ENCODE peak calls at places on chromosomes 4 and X, in seven cellular contexts. One of them, this sample, is unnamed.

GRCh38 chrX:111170017-111170416 is 74.0 kb downstream of the PAK3 start:
- DNase-seq in astrocyte of the cerebellum: no peak
- DNase-seq in foreskin fibroblast: no peak
- DNase-seq in ovary: no peak
- DNase-seq in endothelial cell of umbilical vein: no peak
- DNase-seq in NB4: peak; percentile 10
- DNase-seq in H9: no peak
- DNase-seq in this sample: no peak

GRCh38 chrX:153336128-153336894 is 2.4 kb downstream of the ZNF275 start:
- DNase-seq in astrocyte of the cerebellum: no peak
- DNase-seq in foreskin fibroblast: no peak
- DNase-seq in ovary: no peak
- DNase-seq in endothelial cell of umbilical vein: no peak
- DNase-seq in NB4: no peak
- DNase-seq in H9: no peak
- DNase-seq in this sample: no peak

GRCh38 chrX:109886122-109886761 is 116.7 kb upstream of the TMEM164 start:
- DNase-seq in astrocyte of the cerebellum: peak; percentile 34
- DNase-seq in foreskin fibroblast: peak; percentile 28
- DNase-seq in ovary: no peak
- DNase-seq in endothelial cell of umbilical vein: peak; percentile 48
- DNase-seq in NB4: peak; percentile 73
- DNase-seq in H9: peak; percentile 38
- DNase-seq in this sample: peak; percentile 14

GRCh38 chr4:147378780-147379179 is 102.1 kb upstream of the EDNRA start:
- DNase-seq in astrocyte of the cerebellum: no peak
- DNase-seq in foreskin fibroblast: no peak
- DNase-seq in ovary: no peak
- DNase-seq in endothelial cell of umbilical vein: no peak
- DNase-seq in NB4: no peak
- DNase-seq in H9: peak; percentile 36
- DNase-seq in this sample: no peak

GRCh38 chr4:100290585-100290984 is 100.3 kb upstream of the DDIT4L start:
- DNase-seq in astrocyte of the cerebellum: no peak
- DNase-seq in foreskin fibroblast: peak; percentile 32
- DNase-seq in ovary: no peak
- DNase-seq in endothelial cell of umbilical vein: no peak
- DNase-seq in NB4: no peak
- DNase-seq in H9: no peak
- DNase-seq in this sample: no peak

GRCh38 chr4:178612725-178613124 is 1170.5 kb upstream of the AGA start:
- DNase-seq in astrocyte of the cerebellum: no peak
- DNase-seq in foreskin fibroblast: no peak
- DNase-seq in ovary: no peak
- DNase-seq in endothelial cell of umbilical vein: no peak
- DNase-seq in NB4: no peak
- DNase-seq in H9: no peak
- DNase-seq in this sample: no peak

GRCh38 chr4:79121875-79122358 is 182.7 kb upstream of the PAQR3 start:
- DNase-seq in astrocyte of the cerebellum: no peak
- DNase-seq in foreskin fibroblast: no peak
- DNase-seq in ovary: peak; percentile 26
- DNase-seq in endothelial cell of umbilical vein: no peak
- DNase-seq in NB4: no peak
- DNase-seq in H9: no peak
- DNase-seq in this sample: no peak

GRCh38 chr4:1990676-1991075 is 18.1 kb downstream of the NELFA start:
- DNase-seq in astrocyte of the cerebellum: no peak
- DNase-seq in foreskin fibroblast: no peak
- DNase-seq in ovary: no peak
- DNase-seq in endothelial cell of umbilical vein: no peak
- DNase-seq in NB4: no peak
- DNase-seq in H9: no peak
- DNase-seq in this sample: no peak

GRCh38 chr4:87009095-87009648 is 74.4 kb downstream of the AFF1 start:
- DNase-seq in astrocyte of the cerebellum: no peak
- DNase-seq in foreskin fibroblast: no peak
- DNase-seq in ovary: no peak
- DNase-seq in endothelial cell of umbilical vein: peak; percentile 67
- DNase-seq in NB4: peak; percentile 65
- DNase-seq in H9: no peak
- DNase-seq in this sample: no peak

GRCh38 chr4:144176476-144176875 is 36.0 kb upstream of the GYPA start:
- DNase-seq in astrocyte of the cerebellum: peak; percentile 28
- DNase-seq in foreskin fibroblast: no peak
- DNase-seq in ovary: no peak
- DNase-seq in endothelial cell of umbilical vein: no peak
- DNase-seq in NB4: no peak
- DNase-seq in H9: no peak
- DNase-seq in this sample: no peak

GRCh38 chr4:53855886-53856260 is 208.5 kb downstream of the CHIC2 start:
- DNase-seq in astrocyte of the cerebellum: peak; percentile 74
- DNase-seq in foreskin fibroblast: peak; percentile 87
- DNase-seq in ovary: no peak
- DNase-seq in endothelial cell of umbilical vein: no peak
- DNase-seq in NB4: no peak
- DNase-seq in H9: no peak
- DNase-seq in this sample: peak; percentile 44

GRCh38 chrX:40380649-40381488 is 199.9 kb upstream of the ATP6AP2 start:
- DNase-seq in astrocyte of the cerebellum: no peak
- DNase-seq in foreskin fibroblast: no peak
- DNase-seq in ovary: no peak
- DNase-seq in endothelial cell of umbilical vein: no peak
- DNase-seq in NB4: peak; percentile 71
- DNase-seq in H9: no peak
- DNase-seq in this sample: no peak

GRCh38 chr4:85955614-85956295 is 404.1 kb downstream of the MAPK10 start:
- DNase-seq in astrocyte of the cerebellum: no peak
- DNase-seq in foreskin fibroblast: no peak
- DNase-seq in ovary: no peak
- DNase-seq in endothelial cell of umbilical vein: no peak
- DNase-seq in NB4: no peak
- DNase-seq in H9: no peak
- DNase-seq in this sample: no peak

GRCh38 chrX:130769835-130770234 is 133.2 kb downstream of the ENOX2 start:
- DNase-seq in astrocyte of the cerebellum: no peak
- DNase-seq in foreskin fibroblast: no peak
- DNase-seq in ovary: no peak
- DNase-seq in endothelial cell of umbilical vein: no peak
- DNase-seq in NB4: no peak
- DNase-seq in H9: no peak
- DNase-seq in this sample: no peak

GRCh38 chr4:10666616-10667015 is 18.0 kb downstream of the CLNK start:
- DNase-seq in astrocyte of the cerebellum: no peak
- DNase-seq in foreskin fibroblast: no peak
- DNase-seq in ovary: no peak
- DNase-seq in endothelial cell of umbilical vein: no peak
- DNase-seq in NB4: no peak
- DNase-seq in H9: no peak
- DNase-seq in this sample: no peak

GRCh38 chr4:30860983-30861382 is 140.8 kb downstream of the PCDH7 start:
- DNase-seq in astrocyte of the cerebellum: no peak
- DNase-seq in foreskin fibroblast: no peak
- DNase-seq in ovary: no peak
- DNase-seq in endothelial cell of umbilical vein: no peak
- DNase-seq in NB4: no peak
- DNase-seq in H9: no peak
- DNase-seq in this sample: no peak

GRCh38 chr4:15868065-15868464 is 70.5 kb downstream of the FGFBP1 start:
- DNase-seq in astrocyte of the cerebellum: no peak
- DNase-seq in foreskin fibroblast: no peak
- DNase-seq in ovary: no peak
- DNase-seq in endothelial cell of umbilical vein: no peak
- DNase-seq in NB4: peak; percentile 64
- DNase-seq in H9: no peak
- DNase-seq in this sample: no peak
- TF ChIP-seq CTCF in astrocyte of the cerebellum: no peak
- TF ChIP-seq CTCF in foreskin fibroblast: no peak
- TF ChIP-seq CTCF in ovary: no peak
- TF ChIP-seq CTCF in endothelial cell of umbilical vein: no peak
- TF ChIP-seq CTCF in NB4: no peak
- TF ChIP-seq CTCF in H9: peak; percentile 29
- TF ChIP-seq CTCF in this sample: no peak

GRCh38 chr4:39227906-39228305 is 45.6 kb downstream of the WDR19 start:
- DNase-seq in astrocyte of the cerebellum: peak; percentile 1
- DNase-seq in foreskin fibroblast: no peak
- DNase-seq in ovary: no peak
- DNase-seq in endothelial cell of umbilical vein: peak; percentile 80
- DNase-seq in NB4: no peak
- DNase-seq in H9: no peak
- DNase-seq in this sample: no peak

GRCh38 chr4:39231660-39232059 is 49.3 kb downstream of the WDR19 start:
- DNase-seq in astrocyte of the cerebellum: no peak
- DNase-seq in foreskin fibroblast: no peak
- DNase-seq in ovary: no peak
- DNase-seq in endothelial cell of umbilical vein: no peak
- DNase-seq in NB4: no peak
- DNase-seq in H9: no peak
- DNase-seq in this sample: no peak

GRCh38 chr4:39232100-39232499 is 49.8 kb downstream of the WDR19 start:
- DNase-seq in astrocyte of the cerebellum: no peak
- DNase-seq in foreskin fibroblast: no peak
- DNase-seq in ovary: no peak
- DNase-seq in endothelial cell of umbilical vein: no peak
- DNase-seq in NB4: no peak
- DNase-seq in H9: no peak
- DNase-seq in this sample: no peak

GRCh38 chr4:39228377-39228776 is 46.0 kb downstream of the WDR19 start:
- DNase-seq in astrocyte of the cerebellum: no peak
- DNase-seq in foreskin fibroblast: no peak
- DNase-seq in ovary: no peak
- DNase-seq in endothelial cell of umbilical vein: no peak
- DNase-seq in NB4: no peak
- DNase-seq in H9: no peak
- DNase-seq in this sample: no peak

DNA sequence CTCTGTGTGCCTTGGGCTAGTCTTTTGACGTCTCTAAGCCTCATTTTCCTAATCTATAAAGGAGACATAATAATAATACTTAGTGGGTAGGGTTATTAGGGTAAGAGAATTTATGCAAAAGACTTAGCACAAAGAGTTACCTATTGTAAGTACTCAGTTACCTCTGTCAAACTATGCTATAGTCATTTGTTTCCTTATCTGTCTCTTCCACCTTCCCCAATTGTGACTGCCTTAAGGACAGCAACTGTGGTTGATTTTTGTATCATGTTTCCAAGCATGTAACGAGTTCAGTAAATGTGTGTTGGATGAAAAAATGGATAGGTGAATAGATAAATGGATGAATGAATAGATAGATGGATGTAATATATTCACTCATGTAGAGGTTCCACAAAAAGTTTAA is 48.1 kb downstream of the WDR19 start:
- DNase-seq in astrocyte of the cerebellum: no peak
- DNase-seq in foreskin fibroblast: no peak
- DNase-seq in ovary: no peak
- DNase-seq in endothelial cell of umbilical vein: no peak
- DNase-seq in NB4: no peak
- DNase-seq in H9: no peak
- DNase-seq in this sample: no peak
- TF ChIP-seq CTCF in astrocyte of the cerebellum: no peak
- TF ChIP-seq CTCF in foreskin fibroblast: no peak
- TF ChIP-seq CTCF in ovary: no peak
- TF ChIP-seq CTCF in endothelial cell of umbilical vein: no peak
- TF ChIP-seq CTCF in NB4: no peak
- TF ChIP-seq CTCF in H9: no peak
- TF ChIP-seq CTCF in this sample: no peak

DNA sequence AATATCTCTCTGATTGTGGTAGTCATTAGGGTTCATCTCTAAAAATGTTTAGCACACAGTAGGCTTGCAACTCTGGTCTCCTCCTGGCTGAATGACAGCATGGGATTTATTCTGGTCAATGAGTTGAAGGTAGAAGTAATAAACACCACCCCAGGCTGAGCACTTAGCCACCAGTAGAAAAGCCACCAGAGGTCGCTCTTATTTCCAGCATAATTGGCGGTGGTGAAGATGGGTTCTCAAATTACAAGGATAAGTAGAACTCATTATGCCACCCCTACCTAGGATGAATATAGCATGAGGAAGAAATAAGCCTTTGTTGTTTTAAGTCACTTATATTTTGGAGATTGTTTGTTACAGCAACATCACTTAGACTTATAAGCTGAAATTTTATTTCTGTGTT is 302.7 kb downstream of the GPM6A start:
- DNase-seq in astrocyte of the cerebellum: no peak
- DNase-seq in foreskin fibroblast: no peak
- DNase-seq in ovary: no peak
- DNase-seq in endothelial cell of umbilical vein: no peak
- DNase-seq in NB4: peak; percentile 38
- DNase-seq in H9: peak; percentile 55
- DNase-seq in this sample: no peak
- TF ChIP-seq CTCF in astrocyte of the cerebellum: no peak
- TF ChIP-seq CTCF in foreskin fibroblast: no peak
- TF ChIP-seq CTCF in ovary: no peak
- TF ChIP-seq CTCF in endothelial cell of umbilical vein: no peak
- TF ChIP-seq CTCF in NB4: peak; percentile 44
- TF ChIP-seq CTCF in H9: peak; percentile 77
- TF ChIP-seq CTCF in this sample: no peak

DNA sequence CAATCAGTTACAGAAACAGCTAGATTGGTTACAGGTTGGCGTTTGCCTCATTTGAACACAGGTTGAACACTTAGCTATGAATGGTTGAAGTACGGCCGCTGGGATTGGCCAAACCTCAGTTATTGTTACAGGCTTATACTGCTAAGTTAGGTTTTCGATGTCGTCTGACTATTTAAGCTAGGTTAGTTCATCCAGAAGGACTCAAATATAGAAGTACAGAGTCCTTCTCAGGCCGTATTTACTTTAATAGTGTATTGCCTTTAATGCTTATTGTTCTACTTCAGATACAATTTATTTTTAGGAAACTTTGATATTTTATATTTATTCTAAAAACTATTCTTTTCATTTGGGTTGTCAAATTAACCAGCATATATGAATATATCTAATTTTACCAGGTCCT is 334.7 kb downstream of the FAT4 start:
- DNase-seq in astrocyte of the cerebellum: no peak
- DNase-seq in foreskin fibroblast: no peak
- DNase-seq in ovary: no peak
- DNase-seq in endothelial cell of umbilical vein: no peak
- DNase-seq in NB4: no peak
- DNase-seq in H9: no peak
- DNase-seq in this sample: no peak
- TF ChIP-seq CTCF in astrocyte of the cerebellum: no peak
- TF ChIP-seq CTCF in foreskin fibroblast: no peak
- TF ChIP-seq CTCF in ovary: no peak
- TF ChIP-seq CTCF in endothelial cell of umbilical vein: no peak
- TF ChIP-seq CTCF in NB4: no peak
- TF ChIP-seq CTCF in H9: no peak
- TF ChIP-seq CTCF in this sample: no peak

DNA sequence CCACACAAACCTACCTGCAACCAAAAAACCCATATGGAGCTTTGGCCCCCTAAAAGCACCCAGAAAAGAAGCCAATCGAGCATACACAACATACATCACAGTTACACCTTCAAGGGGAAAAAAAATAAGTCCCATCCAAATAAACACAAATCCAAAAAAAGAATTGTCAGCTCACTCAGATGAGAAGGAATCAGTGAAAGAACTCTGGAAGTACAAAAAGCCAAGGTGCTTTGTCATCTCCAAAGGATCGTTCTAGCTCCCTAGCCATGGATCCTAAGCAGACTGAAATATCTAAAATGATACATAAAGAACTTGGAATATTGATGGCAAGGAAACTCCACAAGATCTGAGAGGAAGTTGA is 119.2 kb downstream of the NEK1 start:
- DNase-seq in astrocyte of the cerebellum: no peak
- DNase-seq in foreskin fibroblast: no peak
- DNase-seq in ovary: no peak
- DNase-seq in endothelial cell of umbilical vein: no peak
- DNase-seq in NB4: no peak
- DNase-seq in H9: no peak
- DNase-seq in this sample: no peak
- TF ChIP-seq CTCF in astrocyte of the cerebellum: no peak
- TF ChIP-seq CTCF in foreskin fibroblast: no peak
- TF ChIP-seq CTCF in ovary: no peak
- TF ChIP-seq CTCF in endothelial cell of umbilical vein: no peak
- TF ChIP-seq CTCF in NB4: no peak
- TF ChIP-seq CTCF in H9: no peak
- TF ChIP-seq CTCF in this sample: no peak